ENCODE peak calls at places on chromosomes 3 and 15, in five cellular contexts. L, M, D, U and A are unnamed samples.

GRCh38 chr3:111473550-111473949 is 68.4 kb upstream of the CD96 start:
- DNase-seq in U (no peak), M (peak; percentile 7), L (no peak), D (no peak), A (no peak)

GRCh38 chr3:87390821-87391220 is 114.4 kb upstream of the POU1F1 start:
- DNase-seq in U (no peak), D (no peak), M (no peak), L (no peak), A (no peak)

GRCh38 chr3:39362177-39362576 is 21.0 kb upstream of the SLC25A38 start:
- DNase-seq in U (no peak), M (peak; percentile 23), D (no peak), L (no peak), A (no peak)

GRCh38 chr3:17469520-17469919 is 272.9 kb downstream of the TBC1D5 start:
- DNase-seq in U (no peak), L (peak; percentile 36), D (no peak), M (no peak), A (no peak)

GRCh38 chr3:123547881-123548534 is 36.8 kb downstream of the HACD2 start:
- DNase-seq in D (no peak), L (no peak), U (no peak), M (no peak), A (no peak)

GRCh38 chr3:42501681-42502428 is 588 bp upstream of the VIPR1 start:
- DNase-seq in L (peak; percentile 60), U (peak; percentile 52), M (peak; percentile 65), D (peak; percentile 43), A (peak; percentile 83)

GRCh38 chr15:33131880-33132279 is 62.6 kb downstream of the FMN1 start:
- DNase-seq in M (no peak), D (no peak), L (no peak), U (no peak), A (peak; percentile 62)

GRCh38 chr15:100101389-100102089 is 240.2 kb downstream of the ADAMTS17 start:
- DNase-seq in D (no peak), L (no peak), M (no peak), U (peak; percentile 38), A (no peak)

GRCh38 chr3:66041116-66041515 is 2.4 kb upstream of the MAGI1 start:
- DNase-seq in M (no peak), U (no peak), D (no peak), L (peak; percentile 85), A (no peak)

GRCh38 chr15:25175789-25176615 is 221.2 kb downstream of the SNRPN start:
- DNase-seq in M (no peak), L (no peak), U (peak; percentile 47), D (peak; percentile 2), A (no peak)

GRCh38 chr15:55879181-55879580 is 114.2 kb downstream of the NEDD4 start:
- DNase-seq in M (no peak), U (no peak), D (no peak), L (peak; percentile 51), A (no peak)

GRCh38 chr3:194658477-194659242 is 13.3 kb downstream of the LSG1 start:
- DNase-seq in D (no peak), M (no peak), L (no peak), U (no peak), A (no peak)

GRCh38 chr3:33047842-33048834 is 48.8 kb downstream of the GLB1 start:
- DNase-seq in M (no peak), L (no peak), D (no peak), U (no peak), A (peak; percentile 60)

GRCh38 chr15:60758961-60759729 is 280.2 kb upstream of the ICE2 start:
- DNase-seq in M (no peak), D (no peak), U (no peak), L (peak; percentile 98), A (no peak)

GRCh38 chr3:16884748-16885587 is at the start of gene PLCL2:
- DNase-seq in L (peak; percentile 72), U (no peak), M (peak; percentile 69), D (peak; percentile 54), A (peak; percentile 63)

GRCh38 chr3:192597511-192597910 is 129.8 kb downstream of the FGF12 start:
- DNase-seq in L (no peak), M (no peak), D (no peak), U (no peak), A (no peak)

GRCh38 chr15:38512901-38513300 is 51.7 kb downstream of the RASGRP1 start:
- DNase-seq in L (no peak), M (no peak), D (no peak), U (no peak), A (no peak)

GRCh38 chr3:46406786-46407611 is at the start of the genes CCR5AS and CCRL2:
- DNase-seq in L (peak; percentile 66), D (peak; percentile 58), U (no peak), M (peak; percentile 37), A (peak; percentile 98)

GRCh38 chr15:80275946-80276345 is 23.9 kb upstream of the CTXND1 start:
- DNase-seq in U (no peak), D (peak; percentile 20), M (no peak), L (peak; percentile 47), A (peak; percentile 5)

GRCh38 chr3:182309120-182309519 is 484.2 kb upstream of the ATP11B start:
- DNase-seq in M (peak; percentile 14), U (no peak), L (no peak), D (no peak), A (no peak)

GRCh38 chr3:48427630-48427962 is 2.3 kb downstream of the PLXNB1 start:
- DNase-seq in L (no peak), D (no peak), M (no peak), U (peak; percentile 38), A (peak; percentile 21)

GRCh38 chr3:48428088-48428862 is 1.6 kb downstream of the PLXNB1 start:
- DNase-seq in M (no peak), U (peak; percentile 38), L (peak; percentile 39), D (no peak), A (peak; percentile 85)

GRCh38 chr3:48425281-48425812 is 4.5 kb downstream of the PLXNB1 start:
- DNase-seq in L (no peak), U (no peak), D (no peak), M (peak; percentile 46), A (no peak)

GRCh38 chr3:48426944-48427629 is 2.8 kb downstream of the PLXNB1 start:
- DNase-seq in L (peak; percentile 23), M (no peak), U (no peak), D (no peak), A (no peak)

DNA sequence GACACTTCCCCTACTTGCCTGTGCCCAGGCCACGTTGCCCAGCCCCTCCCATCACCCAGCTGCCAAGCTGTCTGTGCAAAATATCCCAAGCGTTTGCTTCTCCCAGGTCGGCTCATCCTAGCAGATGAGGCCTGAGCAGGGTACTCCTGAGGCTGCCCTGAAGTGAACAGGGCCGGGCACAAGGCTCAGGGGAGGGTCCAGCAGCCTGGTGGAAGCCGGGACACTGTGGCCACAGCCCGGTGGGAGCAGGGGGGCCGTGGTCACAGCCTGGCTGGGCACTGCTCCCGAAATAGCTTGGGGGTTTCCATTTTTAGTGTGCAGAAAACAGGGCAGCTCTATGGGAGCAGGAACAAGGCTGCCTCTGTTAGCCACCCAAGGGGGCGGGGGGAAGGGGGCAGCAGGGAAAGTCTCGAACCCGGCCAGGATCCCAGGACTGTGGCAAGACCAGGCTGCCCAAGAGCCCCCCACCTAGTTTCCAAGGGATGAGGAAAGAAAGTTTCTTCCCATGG is 3.4 kb downstream of the PLXNB1 start:
- DNase-seq in D (no peak), L (no peak), M (no peak), U (no peak), A (no peak)
- H3K4me3 ChIP-seq in D (no peak overlapping the region), L (no peak overlapping the region), M (no peak overlapping the region), U (no peak overlapping the region), A (no peak overlapping the region)

DNA sequence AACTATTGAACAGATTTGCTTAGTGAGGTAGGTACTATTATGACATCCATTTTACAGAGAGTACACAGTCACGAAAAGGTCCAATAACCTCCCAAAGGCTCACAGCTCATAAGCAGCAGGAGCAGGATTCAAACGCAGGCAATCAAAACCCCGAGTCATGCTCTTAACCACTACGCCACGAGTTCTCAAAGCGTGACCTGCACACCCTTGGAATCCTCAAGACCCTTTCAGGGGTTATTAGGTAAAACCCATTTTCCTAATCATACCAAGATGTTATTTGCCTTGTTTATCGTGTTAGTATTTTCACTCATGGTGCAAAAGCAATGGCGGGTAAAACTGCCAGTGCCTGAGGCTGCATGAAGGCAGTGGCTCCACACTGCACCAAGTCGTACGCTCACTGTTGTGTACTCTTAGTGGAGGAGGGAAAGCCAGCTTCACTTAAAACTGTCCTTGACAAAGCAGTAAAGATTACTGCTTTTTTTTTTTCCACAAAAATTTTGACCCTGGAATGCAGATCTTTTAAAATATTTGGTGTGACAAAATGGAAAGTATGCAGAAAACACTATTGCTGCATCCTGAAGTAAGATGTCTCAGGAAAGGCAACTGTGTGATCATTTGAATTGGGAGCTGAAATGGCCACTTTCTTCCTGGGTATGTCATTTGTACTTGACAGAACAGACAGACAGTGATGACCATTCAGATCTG is 96.1 kb downstream of the IGF2BP2 start:
- DNase-seq in D (no peak), M (no peak), U (no peak), L (peak; percentile 74), A (no peak)
- H3K4me1 ChIP-seq in D (no peaks in the 10 kb centered on the region), M (peaks cover 9% of the 10 kb centered on the region), U (peaks cover 71% of the 10 kb centered on the region), L (peaks cover 81% of the 10 kb centered on the region), A (no peaks in the 10 kb centered on the region)

DNA sequence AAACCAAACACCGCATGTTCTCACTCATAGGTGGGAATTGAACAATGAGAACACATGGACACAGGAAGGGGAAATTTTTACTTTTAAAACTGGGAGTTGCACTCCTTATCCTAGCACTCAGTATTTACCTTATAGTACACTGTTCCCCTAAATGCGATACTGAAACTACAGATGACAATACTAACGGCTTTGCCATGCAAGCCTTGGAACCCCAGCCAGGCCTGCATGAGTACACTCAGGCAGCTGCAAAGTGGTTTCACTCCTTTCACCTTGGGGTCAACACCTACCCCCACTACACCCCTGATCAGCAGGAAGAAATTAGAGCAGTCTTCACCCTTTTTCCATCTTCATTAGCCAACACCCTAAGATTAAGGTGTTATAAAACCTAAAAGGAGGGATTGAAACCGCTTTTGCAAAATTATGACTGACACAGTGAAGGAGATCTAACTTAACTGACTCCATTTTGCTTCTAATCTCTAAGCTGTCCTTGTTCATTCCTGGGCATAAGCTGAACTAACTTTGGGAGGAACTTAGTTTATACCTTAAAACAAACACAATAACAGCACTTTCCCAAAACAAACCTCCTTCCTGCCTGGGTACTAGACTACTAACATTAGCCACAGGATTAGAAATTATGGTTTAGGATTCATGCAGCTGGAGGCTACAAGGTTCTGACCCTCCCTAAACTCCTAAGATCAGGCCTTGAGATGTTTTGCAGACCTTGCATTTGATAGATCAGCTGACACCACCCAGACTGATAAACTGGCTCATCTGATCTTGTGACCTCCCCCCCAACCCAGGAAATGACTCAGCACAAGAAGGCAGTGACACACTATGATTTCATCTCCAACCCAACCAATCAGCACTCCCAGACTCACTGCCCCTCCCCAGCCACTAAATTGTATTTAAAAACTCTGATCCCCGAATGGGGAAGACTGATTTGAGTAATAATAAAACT is 452.1 kb upstream of the PPP2R3A start:
- DNase-seq in L (peak; percentile 42), D (peak; percentile 73), U (no peak), M (no peak), A (no peak)
- H3K4me3 ChIP-seq in L (no peak overlapping the region), D (peak overlapping the region; percentile 21), U (no peak overlapping the region), M (no peak overlapping the region), A (no peak overlapping the region)

DNA sequence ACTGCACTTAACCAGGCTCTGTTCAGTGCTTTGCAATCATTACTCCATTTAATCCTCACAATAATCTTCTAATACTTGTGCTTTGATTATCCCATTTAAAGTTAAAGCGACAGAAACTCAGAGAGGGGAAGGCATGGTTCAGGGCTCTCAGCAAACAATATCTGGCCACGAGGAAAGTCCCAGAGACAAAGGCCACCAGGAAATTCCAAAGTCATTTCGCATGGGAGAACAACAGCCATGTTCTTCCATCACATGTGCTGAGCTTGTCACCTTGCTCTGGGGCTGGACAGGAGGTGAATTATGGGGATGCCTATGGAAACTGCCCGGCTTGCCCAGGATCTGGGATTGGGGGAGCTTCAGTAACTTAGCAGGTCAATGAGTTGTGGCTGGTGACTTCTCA is 66.2 kb upstream of the HRH1 start:
- DNase-seq in L (no peak), U (no peak), M (no peak), D (no peak), A (no peak)
- H3K4me1 ChIP-seq in L (peaks cover 17% of the 10 kb centered on the region), U (no peaks in the 10 kb centered on the region), M (no peaks in the 10 kb centered on the region), D (no peaks in the 10 kb centered on the region), A (no peaks in the 10 kb centered on the region)